ENCODE peak calls at places on chromosomes 4 and X, in six cellular contexts. D is neural progenitor cell, P is fibroblast of lung, K is mammary epithelial cell, S is HCT116, L is IMR-90. Y is an unnamed sample.

GRCh38 chrX:80879916-80880315 is 70.2 kb upstream of the BRWD3 start:
- DNase-seq in K (peak; percentile 4), D (no peak), S (no peak), L (peak; percentile 5), P (peak; percentile 6), Y (no peak)

GRCh38 chrX:153972368-153973126 is at the start of gene TMEM187:
- DNase-seq in S (peak; percentile 76), K (peak; percentile 93), P (peak; percentile 82), D (peak; percentile 93), L (peak; percentile 84), Y (peak; percentile 93)

GRCh38 chr4:177480796-177481195 is 38.6 kb upstream of the AGA start:
- DNase-seq in S (no peak), K (peak; percentile 29), D (no peak), P (peak; percentile 95), L (peak; percentile 93), Y (no peak)

GRCh38 chr4:52059372-52059771 is 8.3 kb downstream of the SPATA18 start:
- DNase-seq in P (peak; percentile 83), D (no peak), S (no peak), L (peak; percentile 46), K (peak; percentile 86), Y (no peak)

GRCh38 chr4:1720163-1720983 is 750 bp downstream of the TMEM129 start:
- DNase-seq in S (no peak), D (peak; percentile 77), P (peak; percentile 47), L (peak; percentile 28), K (peak; percentile 37), Y (peak; percentile 77)

GRCh38 chr4:7960790-7961655 is 21.4 kb upstream of the AFAP1 start:
- DNase-seq in L (peak; percentile 100), D (no peak), S (no peak), P (peak; percentile 100), K (peak; percentile 98), Y (peak; percentile 80)

GRCh38 chr4:661856-662761 is 12.0 kb downstream of the ATP5ME start:
- DNase-seq in K (no peak), D (no peak), P (no peak), S (no peak), L (no peak), Y (no peak)

GRCh38 chr4:55442541-55442940 is 46.8 kb downstream of the TMEM165 start:
- DNase-seq in L (no peak), P (peak; percentile 18), K (no peak), D (no peak), S (no peak), Y (no peak)

GRCh38 chr4:47490550-47490949 is 5.5 kb downstream of the ATP10D start:
- DNase-seq in S (peak; percentile 36), D (peak; percentile 50), L (no peak), K (peak; percentile 34), P (peak; percentile 58), Y (peak; percentile 17)

GRCh38 chrX:47523713-47524166 is 37.3 kb upstream of the ARAF start:
- DNase-seq in S (no peak), P (no peak), D (no peak), K (no peak), L (no peak), Y (no peak)

GRCh38 chrX:67426946-67427345 is 116.9 kb upstream of the AR start:
- DNase-seq in L (no peak), K (no peak), D (peak; percentile 1), P (no peak), S (no peak), Y (no peak)

GRCh38 chrX:110412971-110413726 is 54.5 kb downstream of the RTL9 start:
- DNase-seq in L (peak; percentile 65), S (no peak), K (peak; percentile 48), P (peak; percentile 53), D (peak; percentile 84), Y (peak; percentile 83)

GRCh38 chr4:19736968-19737756 is 514.5 kb upstream of the SLIT2 start:
- DNase-seq in D (peak; percentile 59), S (no peak), L (no peak), P (peak; percentile 25), K (no peak), Y (no peak)

GRCh38 chr4:123484291-123484926 is 87.8 kb downstream of the SPRY1 start:
- DNase-seq in P (no peak), S (no peak), K (no peak), D (no peak), L (peak; percentile 42), Y (no peak)

GRCh38 chr4:76799139-76799538 is 98.8 kb downstream of the SOWAHB start:
- DNase-seq in S (no peak), P (no peak), K (no peak), L (no peak), D (no peak), Y (no peak)

DNA sequence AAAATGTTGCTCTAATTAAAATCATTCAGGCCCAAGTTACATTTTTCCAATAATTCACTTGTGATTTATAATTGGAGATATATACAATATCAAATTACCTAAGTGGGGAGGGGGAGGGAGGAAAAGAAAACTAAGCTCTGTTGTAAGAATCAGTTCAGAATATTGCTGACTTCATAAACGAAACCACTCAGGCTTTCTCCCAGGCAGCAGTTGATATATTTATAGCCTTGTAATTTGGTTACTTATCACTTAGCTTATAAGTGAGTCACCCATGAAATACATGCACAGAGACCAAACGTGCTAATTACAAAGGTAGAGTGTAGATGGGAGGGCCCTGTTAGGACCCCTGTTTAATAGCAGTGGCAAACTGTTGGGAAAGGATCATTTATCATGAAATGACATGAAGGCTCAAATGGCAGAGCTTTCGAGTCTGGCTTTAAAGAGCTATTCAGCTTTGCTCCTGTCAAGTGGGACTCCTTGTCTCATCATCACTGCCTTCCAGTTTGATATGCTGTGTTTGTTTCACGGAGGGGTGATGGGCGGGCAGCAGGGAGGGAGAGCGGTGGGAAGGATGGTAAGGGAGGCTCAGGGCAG is 105.6 kb upstream of the PGRMC2 start:
- DNase-seq in S (no peak), P (peak; percentile 80), K (no peak), L (peak; percentile 57), D (no peak), Y (no peak)
- H2AFZ ChIP-seq in S (no peak overlapping the region), P (no peak overlapping the region), K (no peak overlapping the region), L (peak overlapping the region; percentile 78), D (no peak overlapping the region), Y (peak overlapping the region; percentile 2)

DNA sequence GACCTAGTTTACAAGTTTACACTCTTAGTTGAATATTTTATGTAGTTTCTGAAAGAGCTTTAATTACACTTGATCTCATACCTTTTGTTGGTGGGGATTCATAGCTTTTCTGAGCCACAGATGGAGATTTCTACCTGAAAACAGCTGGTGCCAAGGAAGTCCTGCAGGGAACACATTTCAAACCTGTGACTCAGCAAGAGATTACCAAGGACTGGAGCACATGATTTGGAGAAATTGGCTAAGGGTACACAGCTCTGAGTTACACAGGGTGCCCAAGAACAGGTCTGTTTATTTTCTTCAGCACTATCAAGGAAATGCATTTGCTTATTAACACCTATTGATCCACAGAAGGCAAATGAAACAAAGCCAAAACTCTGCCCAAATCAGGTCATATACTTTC is 691.5 kb downstream of the KCTD8 start:
- DNase-seq in S (no peak), K (peak; percentile 17), P (peak; percentile 43), L (no peak), D (no peak), Y (peak; percentile 22)
- TF ChIP-seq CTCF in S (no peak), K (no peak), P (no peak), L (no peak), D (no peak), Y (no peak)

GRCh38 chrX:53086464-53086863 is 4.3 kb downstream of the TSPYL2 start:
- DNase-seq in P (no peak), S (no peak), L (no peak), K (no peak), D (no peak), Y (no peak)
- H2AFZ ChIP-seq in P (no peak overlapping the region), S (no peak overlapping the region), L (no peak overlapping the region), K (no peak overlapping the region), D (no peak overlapping the region), Y (no peak overlapping the region)

GRCh38 chr4:151804821-151805220 is 44.0 kb upstream of the GATB start:
- DNase-seq in P (peak; percentile 57), S (no peak), K (no peak), L (peak; percentile 21), D (peak; percentile 18), Y (no peak)
- TF ChIP-seq CTCF in P (no peak), S (no peak), K (no peak), L (no peak), D (no peak), Y (no peak)

GRCh38 chr4:137533855-137534254 is 1.6 kb upstream of the PCDH18 start:
- DNase-seq in L (no peak), P (no peak), S (no peak), K (no peak), D (peak; percentile 57), Y (no peak)
- H2AFZ ChIP-seq in L (no peak overlapping the region), P (peak overlapping the region; percentile 71), S (no peak overlapping the region), K (no peak overlapping the region), D (no peak overlapping the region), Y (no peak overlapping the region)

DNA sequence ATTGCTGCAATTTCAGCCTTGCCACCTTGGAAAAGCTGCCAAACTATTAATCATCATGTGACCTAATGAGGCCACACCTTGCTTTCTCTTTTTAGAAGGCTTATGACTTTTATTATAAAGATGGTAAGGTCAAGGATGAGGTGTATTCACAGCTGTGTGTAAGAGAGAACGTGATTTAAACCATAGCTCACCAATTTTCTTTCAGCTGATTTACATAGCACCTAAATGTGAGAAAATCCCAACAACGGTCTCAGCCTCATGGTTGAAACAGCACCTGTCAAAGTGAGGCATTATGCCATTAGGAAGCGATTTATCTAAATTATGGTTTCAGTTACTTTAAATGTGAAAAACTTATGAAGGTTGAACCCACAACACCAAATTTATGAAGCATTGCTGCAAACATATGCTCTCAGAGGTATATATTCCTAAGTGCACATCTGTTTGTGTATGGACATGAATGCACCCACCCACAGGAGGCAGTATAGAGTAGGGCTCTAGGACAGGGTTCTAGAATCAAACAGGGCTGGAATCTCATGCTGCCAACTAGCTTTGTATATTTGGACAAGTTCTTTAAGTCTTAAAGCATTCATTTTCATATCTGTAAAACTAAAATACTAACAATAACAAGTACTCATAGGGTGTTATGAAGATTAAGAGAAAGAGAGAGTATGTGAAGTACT is 40.7 kb downstream of the ANXA3 start:
- DNase-seq in P (no peak), D (peak; percentile 19), K (peak; percentile 31), S (no peak), L (no peak), Y (no peak)
- TF ChIP-seq CTCF in P (peak; percentile 9), D (peak; percentile 55), K (peak; percentile 42), S (peak; percentile 63), L (no peak), Y (peak; percentile 26)